ENCODE peak calls at places on chromosomes 3 and 15, in seven cellular contexts. One of them, this sample, is unnamed.

GRCh38 chr15:41513282-41514227 is at the start of gene LTK:
- DNase-seq in K562: peak
- DNase-seq in HepG2: no peak
- DNase-seq in SK-N-SH: peak
- DNase-seq in H1: peak
- DNase-seq in GM12878: no peak
- DNase-seq in HCT116: peak
- DNase-seq in this sample: no peak

GRCh38 chr3:66472313-66473134 is 28.3 kb downstream of the LRIG1 start:
- DNase-seq in H1: no peak
- DNase-seq in HCT116: no peak
- DNase-seq in K562: no peak
- DNase-seq in HepG2: no peak
- DNase-seq in GM12878: peak
- DNase-seq in SK-N-SH: no peak
- DNase-seq in this sample: no peak

GRCh38 chr3:129602730-129603560 is 3.5 kb downstream of the PLXND1 start:
- DNase-seq in SK-N-SH: no peak
- DNase-seq in HepG2: peak
- DNase-seq in GM12878: no peak
- DNase-seq in HCT116: no peak
- DNase-seq in H1: no peak
- DNase-seq in K562: peak
- DNase-seq in this sample: peak

GRCh38 chr3:157088506-157089454 is 71.2 kb downstream of the CCNL1 start:
- DNase-seq in HCT116: peak
- DNase-seq in GM12878: peak
- DNase-seq in SK-N-SH: peak
- DNase-seq in H1: peak
- DNase-seq in K562: peak
- DNase-seq in HepG2: peak
- DNase-seq in this sample: peak

GRCh38 chr3:178496911-178497310 is 39.3 kb upstream of the KCNMB2 start:
- DNase-seq in SK-N-SH: no peak
- DNase-seq in K562: no peak
- DNase-seq in HepG2: no peak
- DNase-seq in GM12878: no peak
- DNase-seq in H1: no peak
- DNase-seq in HCT116: no peak
- DNase-seq in this sample: no peak

GRCh38 chr15:41789237-41789636 is 15.0 kb downstream of the MAPKBP1 start:
- DNase-seq in K562: no peak
- DNase-seq in HCT116: no peak
- DNase-seq in SK-N-SH: no peak
- DNase-seq in GM12878: no peak
- DNase-seq in HepG2: no peak
- DNase-seq in H1: no peak
- DNase-seq in this sample: no peak

GRCh38 chr3:4814302-4814903 is 164.8 kb upstream of the BHLHE40 start:
- DNase-seq in GM12878: no peak
- DNase-seq in HCT116: no peak
- DNase-seq in K562: peak
- DNase-seq in HepG2: no peak
- DNase-seq in SK-N-SH: no peak
- DNase-seq in H1: no peak
- DNase-seq in this sample: no peak

GRCh38 chr3:13465236-13465958 is 14.7 kb upstream of the HDAC11 start:
- DNase-seq in SK-N-SH: no peak
- DNase-seq in GM12878: no peak
- DNase-seq in K562: no peak
- DNase-seq in H1: no peak
- DNase-seq in HepG2: no peak
- DNase-seq in HCT116: no peak
- DNase-seq in this sample: no peak

GRCh38 chr15:66641485-66642313 is 60.3 kb upstream of the SMAD6 start:
- DNase-seq in HCT116: no peak
- DNase-seq in K562: no peak
- DNase-seq in H1: no peak
- DNase-seq in GM12878: no peak
- DNase-seq in SK-N-SH: no peak
- DNase-seq in HepG2: no peak
- DNase-seq in this sample: no peak

GRCh38 chr3:8536106-8537052 is 34.8 kb downstream of the LMCD1 start:
- DNase-seq in SK-N-SH: no peak
- DNase-seq in H1: no peak
- DNase-seq in K562: no peak
- DNase-seq in GM12878: no peak
- DNase-seq in HCT116: no peak
- DNase-seq in HepG2: no peak
- DNase-seq in this sample: no peak

GRCh38 chr3:44905501-44906159 is 31.2 kb downstream of the TGM4 start:
- DNase-seq in GM12878: no peak
- DNase-seq in K562: no peak
- DNase-seq in H1: no peak
- DNase-seq in HCT116: no peak
- DNase-seq in SK-N-SH: no peak
- DNase-seq in HepG2: no peak
- DNase-seq in this sample: no peak

GRCh38 chr3:128112406-128112968 is 11.1 kb downstream of the RUVBL1 start:
- DNase-seq in H1: no peak
- DNase-seq in GM12878: peak
- DNase-seq in HCT116: peak
- DNase-seq in K562: no peak
- DNase-seq in HepG2: no peak
- DNase-seq in SK-N-SH: peak
- DNase-seq in this sample: no peak

GRCh38 chr15:29945943-29946591 is 123.8 kb upstream of the TJP1 start:
- DNase-seq in HCT116: no peak
- DNase-seq in GM12878: no peak
- DNase-seq in SK-N-SH: no peak
- DNase-seq in HepG2: no peak
- DNase-seq in K562: no peak
- DNase-seq in H1: no peak
- DNase-seq in this sample: no peak

GRCh38 chr15:45394681-45395080 is 16.3 kb upstream of the GATM start:
- DNase-seq in GM12878: no peak
- DNase-seq in K562: no peak
- DNase-seq in HepG2: no peak
- DNase-seq in SK-N-SH: no peak
- DNase-seq in H1: no peak
- DNase-seq in HCT116: no peak
- DNase-seq in this sample: no peak

GRCh38 chr3:33915796-33916589 is 117.6 kb downstream of the PDCD6IP start:
- DNase-seq in H1: no peak
- DNase-seq in SK-N-SH: peak
- DNase-seq in GM12878: no peak
- DNase-seq in HepG2: peak
- DNase-seq in K562: no peak
- DNase-seq in HCT116: no peak
- DNase-seq in this sample: peak

DNA sequence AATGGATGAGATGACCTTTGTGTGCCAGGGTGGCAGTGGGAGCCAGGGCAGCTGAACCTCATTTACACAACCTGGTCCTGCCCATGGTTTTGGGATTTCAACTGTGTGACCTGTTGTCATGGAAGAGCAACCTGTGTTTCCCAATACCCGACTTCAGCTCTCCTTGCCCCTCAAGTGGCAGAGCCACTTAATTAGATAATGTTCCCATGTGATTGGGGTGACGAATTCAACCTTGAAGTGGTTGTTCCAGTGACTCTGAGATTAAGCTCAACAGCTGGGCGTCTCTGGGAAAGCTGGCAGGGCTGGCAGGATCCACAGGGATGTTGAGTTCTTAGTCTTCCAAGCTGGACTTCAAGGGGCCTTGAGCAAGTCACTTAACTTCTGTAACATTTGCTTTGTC is 71.0 kb downstream of the THSD4 start:
- DNase-seq in K562: no peak
- DNase-seq in HCT116: no peak
- DNase-seq in H1: no peak
- DNase-seq in HepG2: no peak
- DNase-seq in SK-N-SH: no peak
- DNase-seq in GM12878: no peak
- DNase-seq in this sample: no peak
- TF ChIP-seq JUND in K562: no peak
- TF ChIP-seq JUND in HCT116: no peak
- TF ChIP-seq JUND in H1: no peak
- TF ChIP-seq JUND in HepG2: no peak
- TF ChIP-seq JUND in SK-N-SH: no peak
- TF ChIP-seq JUND in GM12878: no peak
- TF ChIP-seq JUND in this sample: no peak

GRCh38 chr3:86797946-86798345 is 193.0 kb downstream of the VGLL3 start:
- DNase-seq in H1: no peak
- DNase-seq in SK-N-SH: no peak
- DNase-seq in HepG2: no peak
- DNase-seq in K562: no peak
- DNase-seq in GM12878: no peak
- DNase-seq in HCT116: no peak
- DNase-seq in this sample: no peak

GRCh38 chr3:86800116-86800515 is 190.8 kb downstream of the VGLL3 start:
- DNase-seq in H1: no peak
- DNase-seq in K562: no peak
- DNase-seq in GM12878: no peak
- DNase-seq in HCT116: no peak
- DNase-seq in SK-N-SH: no peak
- DNase-seq in HepG2: no peak
- DNase-seq in this sample: no peak

GRCh38 chr3:86793786-86794185 is 197.2 kb downstream of the VGLL3 start:
- DNase-seq in SK-N-SH: no peak
- DNase-seq in HepG2: peak
- DNase-seq in H1: no peak
- DNase-seq in K562: no peak
- DNase-seq in GM12878: no peak
- DNase-seq in HCT116: no peak
- DNase-seq in this sample: peak

GRCh38 chr3:86792316-86792715 is 198.6 kb downstream of the VGLL3 start:
- DNase-seq in HepG2: no peak
- DNase-seq in HCT116: no peak
- DNase-seq in SK-N-SH: no peak
- DNase-seq in H1: no peak
- DNase-seq in GM12878: no peak
- DNase-seq in K562: no peak
- DNase-seq in this sample: no peak

GRCh38 chr3:86794336-86795065 is 196.4 kb downstream of the VGLL3 start:
- DNase-seq in K562: no peak
- DNase-seq in HepG2: no peak
- DNase-seq in SK-N-SH: no peak
- DNase-seq in HCT116: no peak
- DNase-seq in H1: no peak
- DNase-seq in GM12878: no peak
- DNase-seq in this sample: no peak
- TF ChIP-seq JUND in K562: no peak
- TF ChIP-seq JUND in HepG2: no peak
- TF ChIP-seq JUND in SK-N-SH: no peak
- TF ChIP-seq JUND in HCT116: no peak
- TF ChIP-seq JUND in H1: no peak
- TF ChIP-seq JUND in GM12878: no peak
- TF ChIP-seq JUND in this sample: no peak

GRCh38 chr15:98599911-98600685 is 48.2 kb upstream of the IGF1R start:
- DNase-seq in HepG2: no peak
- DNase-seq in H1: peak
- DNase-seq in GM12878: peak
- DNase-seq in HCT116: no peak
- DNase-seq in K562: no peak
- DNase-seq in SK-N-SH: no peak
- DNase-seq in this sample: peak
- TF ChIP-seq JUND in HepG2: no peak
- TF ChIP-seq JUND in H1: no peak
- TF ChIP-seq JUND in GM12878: no peak
- TF ChIP-seq JUND in HCT116: no peak
- TF ChIP-seq JUND in K562: no peak
- TF ChIP-seq JUND in SK-N-SH: no peak
- TF ChIP-seq JUND in this sample: no peak

GRCh38 chr15:88748081-88748480 is 55.2 kb upstream of the ACAN start:
- DNase-seq in SK-N-SH: no peak
- DNase-seq in HepG2: no peak
- DNase-seq in H1: no peak
- DNase-seq in GM12878: no peak
- DNase-seq in K562: no peak
- DNase-seq in HCT116: no peak
- DNase-seq in this sample: no peak

GRCh38 chr15:88746451-88746850 is 56.8 kb upstream of the ACAN start:
- DNase-seq in HCT116: no peak
- DNase-seq in SK-N-SH: no peak
- DNase-seq in K562: no peak
- DNase-seq in GM12878: no peak
- DNase-seq in HepG2: no peak
- DNase-seq in H1: peak
- DNase-seq in this sample: no peak

GRCh38 chr15:88745696-88746095 is 57.5 kb upstream of the ACAN start:
- DNase-seq in H1: no peak
- DNase-seq in GM12878: no peak
- DNase-seq in K562: no peak
- DNase-seq in HCT116: no peak
- DNase-seq in SK-N-SH: no peak
- DNase-seq in HepG2: no peak
- DNase-seq in this sample: no peak

GRCh38 chr15:88748651-88749050 is 54.6 kb upstream of the ACAN start:
- DNase-seq in GM12878: no peak
- DNase-seq in H1: no peak
- DNase-seq in HepG2: no peak
- DNase-seq in SK-N-SH: no peak
- DNase-seq in HCT116: no peak
- DNase-seq in K562: no peak
- DNase-seq in this sample: no peak

DNA sequence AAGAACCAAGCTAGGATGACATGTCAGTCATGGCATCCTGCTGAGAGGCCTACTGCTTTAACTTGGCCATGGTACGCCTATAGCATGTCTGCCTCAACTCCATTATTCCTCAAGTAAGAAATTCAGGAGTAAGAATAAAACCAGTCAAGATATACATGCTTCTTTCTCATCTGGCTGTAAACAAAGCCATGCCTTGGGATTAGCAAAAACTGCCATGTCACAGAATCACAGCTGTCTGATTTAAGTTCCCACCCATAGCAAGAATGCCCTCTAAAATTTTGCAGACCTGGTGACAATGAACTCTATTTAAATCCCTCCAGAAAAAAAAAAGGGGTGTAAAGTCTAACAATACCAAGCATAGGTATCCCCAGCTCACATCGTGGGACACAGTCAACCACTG is 55.6 kb upstream of the ACAN start:
- DNase-seq in SK-N-SH: no peak
- DNase-seq in GM12878: no peak
- DNase-seq in K562: no peak
- DNase-seq in HCT116: no peak
- DNase-seq in H1: peak
- DNase-seq in HepG2: no peak
- DNase-seq in this sample: no peak
- TF ChIP-seq JUND in SK-N-SH: no peak
- TF ChIP-seq JUND in GM12878: no peak
- TF ChIP-seq JUND in K562: no peak
- TF ChIP-seq JUND in HCT116: no peak
- TF ChIP-seq JUND in H1: no peak
- TF ChIP-seq JUND in HepG2: no peak
- TF ChIP-seq JUND in this sample: no peak

This sample was measured in T47D.